ENCODE peak calls at places on chromosome 10, in nine cellular contexts. K is non-pigmented ciliary epithelial cell; H is skeletal muscle cell; N is GM13976; A is RCC 7860; R is SW480; V is effector memory CD8-positive, alpha-beta T cell; Y is activated T-cell treated with anti-CD3 and anti-CD28 coated beads, Interleukin-2, amount 50 U/mL, for 48 hours; S is SK-N-DZ. Z is an unnamed sample.

GRCh38 chr10:29127731-29128130 is 161.1 kb upstream of the LYZL1 start:
- DNase-seq in R (no peak), N (no peak), S (no peak), A (no peak), H (no peak), K (no peak), V (no peak), Y (no peak), Z (no peak)

GRCh38 chr10:85527610-85528317 is 838.8 kb downstream of the GRID1 start:
- DNase-seq in S (no peak), A (peak; percentile 13), N (no peak), H (peak; percentile 45), Y (no peak), R (no peak), K (no peak), V (no peak), Z (no peak)

GRCh38 chr10:93149761-93150160 is 76.1 kb downstream of the CYP26A1 start:
- DNase-seq in N (no peak), R (no peak), S (no peak), H (no peak), Y (no peak), V (no peak), K (peak; percentile 35), A (no peak), Z (no peak)

GRCh38 chr10:3623746-3624145 is 161.3 kb downstream of the KLF6 start:
- DNase-seq in H (peak; percentile 71), R (no peak), K (no peak), S (no peak), Y (no peak), V (no peak), N (no peak), A (no peak), Z (peak; percentile 17)

GRCh38 chr10:32174349-32174893 is 118.2 kb upstream of the KIF5B start:
- DNase-seq in Y (no peak), R (no peak), A (no peak), N (no peak), S (no peak), K (no peak), V (no peak), H (no peak), Z (no peak)

GRCh38 chr10:92844746-92845145 is 3.6 kb upstream of the EXOC6 start:
- DNase-seq in K (no peak), S (no peak), Y (no peak), V (no peak), A (no peak), R (no peak), H (no peak), N (no peak), Z (peak; percentile 30)

GRCh38 chr10:30182191-30183075 is 123.0 kb upstream of the JCAD start:
- DNase-seq in A (peak; percentile 95), V (no peak), H (peak; percentile 95), S (no peak), K (peak; percentile 75), N (no peak), Y (no peak), R (peak; percentile 74), Z (peak; percentile 75)

GRCh38 chr10:119688033-119688508 is 36.9 kb downstream of the BAG3 start:
- DNase-seq in H (no peak), Y (no peak), K (no peak), A (no peak), R (peak; percentile 30), S (peak; percentile 90), N (peak; percentile 24), V (no peak), Z (no peak)

GRCh38 chr10:48973065-48973464 is 33.4 kb upstream of the LRRC18 start:
- DNase-seq in A (no peak), S (no peak), N (no peak), Y (no peak), V (no peak), R (no peak), K (no peak), H (no peak), Z (no peak)

GRCh38 chr10:70921285-70921684 is 32.9 kb upstream of the PCBD1 start:
- DNase-seq in H (no peak), N (no peak), S (no peak), V (no peak), R (no peak), Y (no peak), K (no peak), A (no peak), Z (peak; percentile 49)

GRCh38 chr10:121522841-121523240 is 75.4 kb downstream of the FGFR2 start:
- DNase-seq in H (no peak), N (no peak), A (no peak), R (no peak), Y (no peak), S (no peak), V (no peak), K (no peak), Z (no peak)